ENCODE peak calls at places on chromosome 19, in eight cellular contexts. J is upper lobe of left lung, O is transverse colon, F is tibial nerve, K is GM12878, W is ovary, C is A549, A is stomach. Q is an unnamed sample. For H3K4me1, the result is how much of the 10 kb centered on the place peaks cover.

GRCh38 chr19:24029941-24030636 is 56.9 kb upstream of the ZNF254 start:
- DNase-seq in J (no peak), O (no peak), F (no peak), K (no peak), W (no peak), C (no peak), A (no peak), Q (no peak)

GRCh38 chr19:57566396-57567256 is 7.0 kb upstream of the ZNF550 start:
- DNase-seq in J (no peak), O (no peak), F (no peak), K (no peak), W (no peak), C (peak), A (no peak), Q (no peak)

GRCh38 chr19:17394891-17395415 is 957 bp upstream of the CCDC194 start:
- DNase-seq in J (peak), O (peak), F (peak), K (no peak), W (peak), C (peak), A (peak), Q (no peak)

GRCh38 chr19:18417250-18418033 is 1.8 kb upstream of the SSBP4 start:
- DNase-seq in J (peak), O (peak), F (peak), K (no peak), W (peak), C (peak), A (no peak), Q (no peak)

GRCh38 chr19:45179063-45179847 is 671 bp downstream of the BLOC1S3 start:
- DNase-seq in J (peak), O (peak), F (no peak), K (no peak), W (peak), C (no peak), A (peak), Q (no peak)

GRCh38 chr19:43504426-43505185 is at the start of gene PHLDB3:
- DNase-seq in J (peak), O (peak), F (no peak), K (no peak), W (peak), C (no peak), A (peak), Q (no peak)

GRCh38 chr19:873084-874019 is 13.9 kb downstream of the CFD start:
- DNase-seq in J (peak), O (peak), F (no peak), K (peak), W (no peak), C (peak), A (no peak), Q (no peak)

GRCh38 chr19:42254850-42255765 is at the start of gene ERF:
- DNase-seq in J (peak), O (peak), F (peak), K (peak), W (peak), C (peak), A (peak), Q (peak)

GRCh38 chr19:19131989-19132388 is 6.3 kb downstream of the TMEM161A start:
- DNase-seq in J (no peak), O (no peak), F (no peak), K (no peak), W (no peak), C (no peak), A (no peak), Q (no peak)

GRCh38 chr19:45218887-45219780 is 26.1 kb downstream of the EXOC3L2 start:
- DNase-seq in J (no peak), O (no peak), F (no peak), K (no peak), W (no peak), C (no peak), A (no peak), Q (no peak)

GRCh38 chr19:40139533-40140287 is 49.0 kb upstream of the ZNF780A start:
- DNase-seq in J (no peak), O (no peak), F (no peak), K (no peak), W (no peak), C (peak), A (no peak), Q (peak)

GRCh38 chr19:30011051-30011578 is 69.1 kb downstream of the URI1 start:
- DNase-seq in J (no peak), O (no peak), F (no peak), K (no peak), W (no peak), C (no peak), A (no peak), Q (no peak)

GRCh38 chr19:45918721-45919120 is 4.1 kb upstream of the NANOS2 start:
- DNase-seq in J (no peak), O (no peak), F (no peak), K (no peak), W (no peak), C (no peak), A (no peak), Q (no peak)

GRCh38 chr19:13849277-13849676 is 27.7 kb upstream of the NANOS3 start:
- DNase-seq in J (no peak), O (no peak), F (no peak), K (no peak), W (peak), C (no peak), A (no peak), Q (no peak)

GRCh38 chr19:51799311-51799997 is 4.5 kb downstream of the FPR3 start:
- DNase-seq in J (peak), O (peak), F (peak), K (no peak), W (peak), C (peak), A (peak), Q (peak)

GRCh38 chr19:55614711-55615552 is 9.4 kb downstream of the ZNF784 start:
- DNase-seq in J (peak), O (no peak), F (no peak), K (no peak), W (no peak), C (no peak), A (no peak), Q (no peak)

GRCh38 chr19:50861025-50861424 is 6.3 kb downstream of the KLK3 start:
- DNase-seq in J (no peak), O (no peak), F (no peak), K (no peak), W (no peak), C (no peak), A (no peak), Q (no peak)

GRCh38 chr19:13154241-13154778 is 4.1 kb downstream of the IER2 start:
- DNase-seq in J (peak), O (peak), F (peak), K (no peak), W (peak), C (peak), A (peak), Q (peak)

GRCh38 chr19:30064021-30064699 is 122.1 kb downstream of the URI1 start:
- DNase-seq in J (peak), O (peak), F (no peak), K (no peak), W (no peak), C (no peak), A (no peak), Q (no peak)

GRCh38 chr19:1397838-1398237 is 3.5 kb downstream of the GAMT start:
- DNase-seq in J (no peak), O (no peak), F (no peak), K (no peak), W (no peak), C (peak), A (no peak), Q (no peak)

GRCh38 chr19:5001547-5002131 is 32.7 kb downstream of the KDM4B start:
- DNase-seq in J (no peak), O (no peak), F (no peak), K (no peak), W (no peak), C (peak), A (no peak), Q (no peak)

GRCh38 chr19:29683009-29683408 is 17.7 kb downstream of the PLEKHF1 start:
- DNase-seq in J (no peak), O (no peak), F (no peak), K (no peak), W (no peak), C (no peak), A (no peak), Q (no peak)

GRCh38 chr19:49795615-49796014 is 17.5 kb downstream of the FUZ start:
- DNase-seq in J (no peak), O (no peak), F (no peak), K (no peak), W (no peak), C (no peak), A (no peak), Q (no peak)

GRCh38 chr19:7862413-7862951 is 11.7 kb downstream of the PRR36 start:
- DNase-seq in J (peak), O (peak), F (no peak), K (no peak), W (peak), C (peak), A (peak), Q (no peak)

GRCh38 chr19:57191141-57192063 is at the start of gene ZNF264:
- DNase-seq in J (peak), O (peak), F (peak), K (peak), W (peak), C (peak), A (peak), Q (peak)

GRCh38 chr19:41308450-41309224 is 1.3 kb upstream of the CCDC97 start:
- DNase-seq in J (no peak), O (peak), F (peak), K (peak), W (peak), C (peak), A (peak), Q (peak)

GRCh38 chr19:29789007-29789406 is 22.8 kb upstream of the CCNE1 start:
- DNase-seq in J (no peak), O (no peak), F (no peak), K (no peak), W (no peak), C (no peak), A (no peak), Q (no peak)

GRCh38 chr19:51971624-51972023 is 15.0 kb downstream of the ZNF350 start:
- DNase-seq in J (no peak), O (no peak), F (no peak), K (no peak), W (no peak), C (peak), A (no peak), Q (no peak)

GRCh38 chr19:5826531-5827341 is 12.8 kb downstream of the FUT6 start:
- DNase-seq in J (no peak), O (peak), F (no peak), K (no peak), W (no peak), C (peak), A (peak), Q (no peak)

GRCh38 chr19:5141278-5141925 is 172.5 kb downstream of the KDM4B start:
- DNase-seq in J (peak), O (no peak), F (no peak), K (no peak), W (no peak), C (no peak), A (no peak), Q (no peak)

GRCh38 chr19:1231729-1232128 is 6.1 kb downstream of the CBARP start:
- DNase-seq in J (no peak), O (no peak), F (no peak), K (no peak), W (no peak), C (no peak), A (peak), Q (no peak)

GRCh38 chr19:42568006-42568405 is 26.7 kb downstream of the CEACAM8 start:
- DNase-seq in J (no peak), O (no peak), F (no peak), K (no peak), W (no peak), C (no peak), A (no peak), Q (no peak)

GRCh38 chr19:40422428-40423226 is 3.2 kb downstream of the SERTAD1 start:
- DNase-seq in J (peak), O (no peak), F (no peak), K (no peak), W (no peak), C (no peak), A (no peak), Q (no peak)

GRCh38 chr19:46546194-46546896 is 50.7 kb upstream of the PNMA8B start:
- DNase-seq in J (no peak), O (peak), F (no peak), K (no peak), W (no peak), C (peak), A (peak), Q (no peak)

GRCh38 chr19:3175761-3176714 is 2.5 kb upstream of the S1PR4 start:
- DNase-seq in J (peak), O (peak), F (no peak), K (peak), W (no peak), C (peak), A (peak), Q (no peak)
- TF ChIP-seq EP300 in J (peak), O (no peak), F (no peak), K (no peak), W (no peak), C (no peak), A (no peak), Q (no peak)

GRCh38 chr19:48634036-48634342 is 3.2 kb downstream of the DBP start:
- DNase-seq in J (no peak), O (no peak), F (no peak), K (no peak), W (no peak), C (no peak), A (no peak), Q (no peak)
- H3K4me1 ChIP-seq in J (half or more), O (half or more), F (under half), K (under half), W (under half), C (half or more), A (half or more), Q (half or more)

GRCh38 chr19:11295665-11296245 is at the start of gene TSPAN16:
- DNase-seq in J (no peak), O (no peak), F (peak), K (no peak), W (no peak), C (no peak), A (no peak), Q (no peak)

GRCh38 chr19:11296264-11296663 is 304 bp downstream of the TSPAN16 start:
- DNase-seq in J (no peak), O (no peak), F (no peak), K (no peak), W (no peak), C (no peak), A (no peak), Q (peak)

GRCh38 chr19:11300811-11301120 is 4.8 kb downstream of the TSPAN16 start:
- DNase-seq in J (no peak), O (no peak), F (no peak), K (no peak), W (no peak), C (no peak), A (no peak), Q (no peak)

GRCh38 chr19:11304936-11305335 is 9.0 kb downstream of the TSPAN16 start:
- DNase-seq in J (no peak), O (no peak), F (no peak), K (no peak), W (no peak), C (no peak), A (no peak), Q (no peak)

DNA sequence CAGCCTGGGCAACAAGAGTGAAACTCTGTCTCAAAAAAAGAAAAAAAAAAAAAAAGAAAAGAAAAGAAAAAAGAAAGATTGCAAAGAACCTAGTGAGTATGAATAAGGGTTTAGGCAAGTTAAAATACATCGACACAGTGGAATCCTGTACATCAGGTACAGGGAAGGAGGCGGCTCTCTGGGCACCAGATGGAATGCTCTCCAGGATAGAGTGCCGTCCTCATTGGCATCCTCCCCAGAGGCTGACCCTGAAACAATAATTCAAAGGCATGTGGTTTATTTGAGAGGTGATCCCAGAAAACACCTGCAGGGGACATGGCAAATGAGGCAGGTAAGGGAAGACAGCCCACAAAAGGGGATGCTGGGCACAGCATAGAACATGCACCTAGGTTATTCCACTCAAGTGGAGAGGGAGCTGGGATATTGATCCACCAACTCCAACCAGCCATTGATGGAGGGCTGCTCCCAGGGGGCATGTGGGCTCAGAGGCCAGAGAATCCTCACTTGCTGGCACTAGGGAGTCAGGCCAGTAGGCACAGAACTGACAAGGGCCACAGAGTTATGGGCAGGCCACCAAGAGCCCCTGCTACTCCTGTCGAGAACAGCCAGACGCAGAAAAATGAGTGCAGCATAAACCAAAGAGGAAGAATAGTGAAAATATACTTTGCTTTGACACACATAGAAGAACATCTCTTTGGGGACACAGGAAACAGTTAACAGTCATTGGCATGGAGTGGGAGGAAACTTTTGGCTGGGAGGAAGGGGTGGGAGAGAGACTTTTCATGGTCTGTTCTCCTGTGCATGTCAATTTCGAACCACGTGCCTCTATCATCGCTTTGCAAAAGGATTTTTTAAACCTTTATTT is 4.2 kb downstream of the TSPAN16 start:
- DNase-seq in J (no peak), O (no peak), F (no peak), K (no peak), W (no peak), C (no peak), A (no peak), Q (no peak)
- TF ChIP-seq EP300 in J (no peak), O (no peak), F (no peak), K (no peak), W (no peak), C (no peak), A (no peak), Q (no peak)

DNA sequence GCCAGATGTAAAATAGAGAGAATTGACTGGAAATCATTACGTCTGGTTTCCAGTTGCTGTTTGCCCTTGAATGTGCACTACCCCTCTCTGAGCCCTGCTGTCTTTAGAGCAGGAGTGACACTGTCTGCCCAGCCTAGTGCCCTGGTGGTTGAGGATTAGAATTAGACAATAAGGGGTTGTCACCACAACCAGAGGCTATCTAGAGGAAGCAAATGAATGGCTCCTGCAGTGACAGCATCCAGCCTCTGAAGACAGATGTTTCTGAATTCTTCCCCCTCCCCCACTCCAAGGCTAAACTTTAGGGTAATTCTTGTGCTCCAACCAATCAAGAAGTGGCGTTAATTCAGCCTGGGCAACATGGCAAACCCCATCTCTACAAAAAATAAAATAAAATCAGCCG is 2.0 kb downstream of the RAB8A start:
- DNase-seq in J (no peak), O (no peak), F (no peak), K (no peak), W (no peak), C (no peak), A (no peak), Q (no peak)
- H3K4me1 ChIP-seq in J (half or more), O (half or more), F (half or more), K (under half), W (under half), C (under half), A (half or more), Q (half or more)

GRCh38 chr19:35716735-35716984 is 1.1 kb upstream of the KMT2B start:
- DNase-seq in J (no peak), O (no peak), F (no peak), K (no peak), W (no peak), C (no peak), A (no peak), Q (no peak)
- TF ChIP-seq EP300 in J (no peak), O (no peak), F (peak), K (no peak), W (no peak), C (no peak), A (no peak), Q (no peak)

GRCh38 chr19:10404888-10405808 is 1.8 kb upstream of the CDC37 start:
- DNase-seq in J (peak), O (no peak), F (no peak), K (no peak), W (no peak), C (no peak), A (no peak), Q (no peak)
- H3K4me1 ChIP-seq in J (half or more), O (under half), F (under half), K (under half), W (under half), C (under half), A (under half), Q (under half)

DNA sequence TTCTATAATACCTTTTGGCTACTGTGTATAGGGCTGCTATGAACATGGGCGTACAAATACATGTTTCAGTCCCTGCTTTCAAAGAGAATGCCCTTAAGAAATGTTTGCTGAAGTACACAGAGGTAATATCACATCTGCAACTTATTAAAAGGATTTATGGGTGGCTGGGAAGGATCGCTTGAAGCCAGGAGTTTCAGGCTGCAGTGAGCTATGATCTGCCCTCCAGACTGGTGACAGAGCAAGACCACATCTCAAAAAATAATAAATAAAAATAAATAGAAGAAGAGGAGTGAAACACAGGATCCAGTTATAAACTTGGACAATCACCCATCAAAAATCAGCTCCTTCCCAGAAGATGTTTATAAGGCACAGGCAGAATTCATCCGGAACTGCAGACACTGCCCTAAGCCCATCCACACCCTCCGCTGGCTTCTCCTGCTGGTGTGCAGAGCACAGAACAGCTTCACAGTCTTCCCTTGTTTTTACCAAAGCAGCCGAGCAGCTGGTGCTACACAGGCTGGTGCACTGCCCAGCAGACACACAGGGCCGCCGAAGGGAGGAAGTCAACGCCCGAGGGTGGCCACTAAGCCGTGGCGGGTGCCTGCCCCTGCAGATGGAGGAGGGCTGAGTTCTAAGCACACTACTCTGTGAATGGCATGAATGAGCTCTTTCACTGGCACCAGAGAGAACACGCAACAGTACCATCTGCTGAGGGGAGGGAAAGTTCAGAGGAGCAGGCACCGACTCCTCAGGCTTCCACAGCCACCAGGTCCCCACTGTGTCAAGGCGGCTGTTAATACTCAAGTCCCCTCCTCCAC is 44.0 kb downstream of the BRD4 start:
- DNase-seq in J (peak), O (no peak), F (peak), K (no peak), W (no peak), C (no peak), A (peak), Q (no peak)
- TF ChIP-seq EP300 in J (no peak), O (no peak), F (peak), K (no peak), W (no peak), C (no peak), A (no peak), Q (no peak)

DNA sequence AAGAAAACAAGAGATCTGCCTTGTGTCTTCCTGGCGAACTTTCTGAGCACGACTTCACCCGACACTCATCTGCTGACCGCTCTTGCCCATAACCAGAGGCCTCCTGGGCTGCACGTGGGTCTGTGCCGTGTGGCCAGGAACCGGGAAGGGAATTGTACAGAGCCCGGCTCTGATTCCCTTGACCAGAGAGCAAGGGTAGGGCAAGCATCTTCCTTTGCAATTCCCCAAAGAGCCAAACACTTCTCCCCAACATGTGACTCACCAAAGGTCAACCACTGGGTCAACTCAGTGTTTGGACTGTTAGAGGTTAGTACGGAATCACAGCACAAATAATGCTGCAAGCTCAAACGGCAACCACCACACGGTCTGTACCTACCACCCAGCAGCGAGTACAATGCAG is 48.9 kb downstream of the KLF2 start:
- DNase-seq in J (no peak), O (no peak), F (peak), K (no peak), W (peak), C (no peak), A (no peak), Q (no peak)
- H3K4me1 ChIP-seq in J (half or more), O (under half), F (half or more), K (half or more), W (under half), C (under half), A (half or more), Q (under half)